ENCODE peak calls at places on chromosomes 16 and 17, in nine cellular contexts. Q, X, L, N, Z, S, W, K and I are unnamed samples.

GRCh38 chr17:8506145-8506544 is 70.5 kb downstream of the NDEL1 start:
- DNase-seq in X (no peak), N (peak; percentile 43), S (no peak), L (no peak), Z (no peak), Q (no peak), K (no peak), W (no peak), I (no peak)

GRCh38 chr17:41691031-41691777 is 2.5 kb downstream of the EIF1 start:
- DNase-seq in K (no peak), Z (no peak), N (no peak), W (no peak), X (no peak), Q (no peak), S (no peak), L (no peak), I (peak; percentile 44)

GRCh38 chr17:78838574-78839005 is 2.0 kb downstream of the USP36 start:
- DNase-seq in N (no peak), W (peak; percentile 50), Z (no peak), X (no peak), Q (no peak), K (peak; percentile 82), S (peak; percentile 71), L (no peak), I (no peak)

GRCh38 chr16:83923581-83924365 is 24.9 kb downstream of the MLYCD start:
- DNase-seq in K (no peak), L (no peak), X (no peak), Q (no peak), Z (no peak), W (no peak), N (peak; percentile 18), S (no peak), I (no peak)

GRCh38 chr17:6166492-6167179 is 96.5 kb downstream of the WSCD1 start:
- DNase-seq in L (no peak), N (no peak), S (no peak), Q (no peak), K (no peak), Z (no peak), W (no peak), X (no peak), I (no peak)

GRCh38 chr17:59355030-59355694 is 23.7 kb downstream of the YPEL2 start:
- DNase-seq in S (peak; percentile 59), L (no peak), X (no peak), Q (no peak), N (no peak), Z (no peak), W (no peak), K (no peak), I (no peak)

GRCh38 chr17:63635787-63636186 is 13.6 kb downstream of the MAP3K3 start:
- DNase-seq in W (no peak), X (no peak), L (no peak), Q (no peak), N (no peak), Z (no peak), K (no peak), S (peak; percentile 28), I (no peak)

GRCh38 chr17:58329035-58329807 is 626 bp upstream of the TSPOAP1 start:
- DNase-seq in W (peak; percentile 53), X (no peak), Z (no peak), L (no peak), S (no peak), N (peak; percentile 51), K (peak; percentile 37), Q (peak; percentile 55), I (peak; percentile 93)

GRCh38 chr16:1526608-1527555 is 6.6 kb upstream of the TMEM204 start:
- DNase-seq in W (no peak), Z (no peak), Q (no peak), S (no peak), X (no peak), K (no peak), N (no peak), L (no peak), I (no peak)

GRCh38 chr17:3722716-3723115 is 987 bp upstream of the HASPIN start:
- DNase-seq in N (no peak), S (no peak), X (no peak), K (no peak), Z (no peak), Q (no peak), W (no peak), L (no peak), I (no peak)

GRCh38 chr17:60606036-60606435 is 6.0 kb downstream of the PPM1D start:
- DNase-seq in X (no peak), L (no peak), N (no peak), K (no peak), S (no peak), Z (no peak), W (no peak), Q (no peak), I (no peak)

GRCh38 chr17:75909812-75910274 is 5.2 kb upstream of the MRPL38 start:
- DNase-seq in S (no peak), N (no peak), Q (peak; percentile 48), L (no peak), X (no peak), W (no peak), K (no peak), Z (peak; percentile 87), I (no peak)

GRCh38 chr17:75908201-75908600 is 3.5 kb upstream of the MRPL38 start:
- DNase-seq in Q (no peak), X (no peak), L (no peak), Z (no peak), S (no peak), N (peak; percentile 88), W (peak; percentile 38), K (no peak), I (no peak)

GRCh38 chr17:75904749-75905521 is at the start of gene MRPL38:
- DNase-seq in S (peak; percentile 98), X (peak; percentile 78), W (peak; percentile 97), N (peak; percentile 95), K (peak; percentile 97), L (peak; percentile 99), Z (peak; percentile 91), Q (peak; percentile 97), I (peak; percentile 94)

GRCh38 chr17:75909051-75909811 is 4.5 kb upstream of the MRPL38 start:
- DNase-seq in N (no peak), Q (peak; percentile 49), K (peak; percentile 53), W (no peak), L (no peak), S (peak; percentile 51), Z (no peak), X (no peak), I (no peak)

GRCh38 chr17:75906143-75906884 is 1.6 kb upstream of the MRPL38 start:
- DNase-seq in X (no peak), N (no peak), W (no peak), S (no peak), L (no peak), K (no peak), Z (no peak), Q (peak; percentile 46), I (no peak)
- TF ChIP-seq POLR2A in X (no peak), N (no peak), W (no peak), S (no peak), L (no peak), K (no peak), Z (no peak), Q (no peak), I (no peak)

GRCh38 chr16:30533748-30534367 is 800 bp downstream of the ZNF747 start:
- DNase-seq in K (no peak), S (no peak), N (no peak), Z (no peak), X (no peak), L (no peak), Q (no peak), W (no peak), I (no peak)
- TF ChIP-seq POLR2A in K (no peak), S (no peak), N (no peak), Z (no peak), X (no peak), L (no peak), Q (no peak), W (no peak), I (no peak)

GRCh38 chr16:57387598-57388354 is 15.5 kb downstream of the CX3CL1 start:
- DNase-seq in K (no peak), N (no peak), X (no peak), S (no peak), Q (no peak), W (no peak), L (no peak), Z (no peak), I (no peak)

GRCh38 chr16:57386381-57386951 is 14.2 kb downstream of the CX3CL1 start:
- DNase-seq in K (no peak), S (no peak), L (no peak), Q (no peak), W (no peak), N (no peak), Z (no peak), X (no peak), I (no peak)

GRCh38 chr16:57389087-57389468 is 15.5 kb upstream of the CCL17 start:
- DNase-seq in Q (no peak), K (no peak), L (no peak), N (no peak), W (no peak), S (no peak), X (no peak), Z (no peak), I (no peak)

GRCh38 chr16:57390635-57391307 is 13.8 kb upstream of the CCL17 start:
- DNase-seq in N (no peak), S (no peak), K (no peak), X (no peak), L (no peak), Z (no peak), Q (no peak), W (no peak), I (no peak)

DNA sequence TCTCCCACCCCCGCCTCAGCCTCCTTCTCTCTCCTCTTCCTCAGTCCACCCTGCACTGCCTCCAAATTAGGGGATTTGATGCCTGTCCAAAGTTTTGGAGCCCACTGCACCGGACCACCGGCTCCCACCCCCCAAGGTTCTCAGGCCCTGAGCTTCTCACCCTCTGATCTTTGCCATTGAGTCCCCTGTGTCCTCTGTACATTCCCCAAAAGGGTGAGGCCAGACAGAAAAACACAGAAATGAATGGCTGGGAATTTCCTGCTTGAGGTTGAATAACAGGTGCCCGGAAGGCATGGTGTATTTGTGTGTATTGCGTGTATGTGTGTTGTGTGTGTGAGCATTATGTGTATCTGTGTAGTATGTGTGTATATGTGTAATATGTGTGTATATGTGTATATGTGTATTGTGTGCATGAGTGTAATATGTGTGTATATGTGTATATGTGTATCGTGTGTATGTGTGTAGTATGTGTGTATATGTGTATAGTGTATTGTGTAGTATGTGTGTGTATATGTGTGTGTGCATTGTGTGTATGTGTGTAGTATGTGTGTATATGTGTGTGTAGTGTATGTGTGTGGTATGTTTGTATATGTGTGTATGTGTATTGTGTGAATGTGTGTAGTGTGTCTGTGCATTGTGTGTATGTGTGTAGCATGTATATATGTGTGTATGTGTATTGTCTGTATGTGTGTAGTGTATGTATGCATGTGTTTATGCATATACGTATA is 16.0 kb upstream of the CCL17 start:
- DNase-seq in K (no peak), N (no peak), L (no peak), S (no peak), X (no peak), W (no peak), Z (no peak), Q (no peak), I (no peak)
- TF ChIP-seq POLR2A in K (no peak), N (no peak), L (no peak), S (no peak), X (no peak), W (no peak), Z (no peak), Q (no peak), I (no peak)

GRCh38 chr17:50218771-50219315 is 17.4 kb upstream of the COL1A1 start:
- DNase-seq in L (no peak), X (no peak), N (no peak), S (no peak), W (no peak), K (no peak), Z (peak; percentile 46), Q (no peak), I (no peak)
- TF ChIP-seq POLR2A in L (no peak), X (no peak), N (no peak), S (no peak), W (no peak), K (no peak), Z (no peak), Q (no peak), I (no peak)